ENCODE peak calls at places on chromosomes 12 and 14, in eight cellular contexts. L, U, M, Z, G, F, P and E are unnamed samples.
A peak's percentile ranks its signal among the peaks of the same experiment; 100 is the strongest.

GRCh38 chr12:100724071-100724470 is 70.5 kb upstream of the ANO4 start:
- DNase-seq in G (no peak), Z (no peak), F (no peak), M (no peak), L (no peak), U (peak; percentile 76), P (no peak), E (peak; percentile 22)

GRCh38 chr14:34678306-34678705 is 36.1 kb downstream of the CFL2 start:
- DNase-seq in P (no peak), F (no peak), Z (no peak), L (no peak), G (no peak), U (no peak), M (peak; percentile 81), E (no peak)

GRCh38 chr14:75340921-75341320 is 62.3 kb downstream of the FOS start:
- DNase-seq in P (peak; percentile 16), Z (no peak), G (no peak), F (peak; percentile 14), M (no peak), U (no peak), L (no peak), E (no peak)

GRCh38 chr12:2834581-2835491 is at the start of gene NRIP2:
- DNase-seq in F (no peak), P (peak; percentile 80), L (no peak), U (peak; percentile 55), M (peak; percentile 56), Z (no peak), G (peak; percentile 90), E (peak; percentile 63)

GRCh38 chr12:89346741-89347324 is 5.5 kb downstream of the DUSP6 start:
- DNase-seq in P (no peak), M (peak; percentile 43), L (no peak), G (no peak), F (no peak), U (peak; percentile 43), Z (peak; percentile 45), E (peak; percentile 68)

GRCh38 chr14:51846631-51847488 is 13.6 kb upstream of the GNG2 start:
- DNase-seq in M (no peak), F (peak; percentile 96), G (peak; percentile 35), U (peak; percentile 84), Z (no peak), L (peak; percentile 58), P (peak; percentile 28), E (peak; percentile 93)

GRCh38 chr12:57850924-57851323 is 4.4 kb upstream of the CTDSP2 start:
- DNase-seq in L (no peak), U (peak; percentile 17), F (peak; percentile 36), M (no peak), P (no peak), G (peak; percentile 61), Z (no peak), E (peak; percentile 64)

GRCh38 chr14:39266589-39266870 is 32.8 kb downstream of the MIA2 start:
- DNase-seq in M (peak; percentile 73), P (peak; percentile 88), Z (no peak), G (no peak), F (peak; percentile 74), L (no peak), U (no peak), E (no peak)

GRCh38 chr12:13000616-13000934 is 510 bp upstream of the HEBP1 start:
- DNase-seq in F (no peak), M (peak; percentile 67), U (peak; percentile 79), G (peak; percentile 74), P (no peak), Z (peak; percentile 7), L (no peak), E (peak; percentile 64)

GRCh38 chr12:88559199-88559598 is 21.1 kb downstream of the KITLG start:
- DNase-seq in P (no peak), F (no peak), G (no peak), Z (no peak), U (no peak), M (no peak), L (no peak), E (peak; percentile 15)

GRCh38 chr12:3995276-3995675 is 122.1 kb upstream of the PARP11 start:
- DNase-seq in M (no peak), G (no peak), L (no peak), Z (no peak), P (no peak), U (no peak), F (no peak), E (no peak)

GRCh38 chr12:69570545-69571399 is 14.5 kb upstream of the CCT2 start:
- DNase-seq in F (peak; percentile 75), L (peak; percentile 72), Z (peak; percentile 66), U (peak; percentile 82), P (peak; percentile 80), G (peak; percentile 49), M (peak; percentile 80), E (peak; percentile 87)

GRCh38 chr12:94266390-94266789 is 118.0 kb downstream of the PLXNC1 start:
- DNase-seq in L (no peak), M (peak; percentile 64), G (no peak), U (no peak), F (no peak), P (no peak), Z (no peak), E (no peak)

GRCh38 chr12:125871811-125872594 is 806.8 kb downstream of the AACS start:
- DNase-seq in L (no peak), M (no peak), P (no peak), Z (no peak), U (no peak), F (no peak), G (no peak), E (no peak)

DNA sequence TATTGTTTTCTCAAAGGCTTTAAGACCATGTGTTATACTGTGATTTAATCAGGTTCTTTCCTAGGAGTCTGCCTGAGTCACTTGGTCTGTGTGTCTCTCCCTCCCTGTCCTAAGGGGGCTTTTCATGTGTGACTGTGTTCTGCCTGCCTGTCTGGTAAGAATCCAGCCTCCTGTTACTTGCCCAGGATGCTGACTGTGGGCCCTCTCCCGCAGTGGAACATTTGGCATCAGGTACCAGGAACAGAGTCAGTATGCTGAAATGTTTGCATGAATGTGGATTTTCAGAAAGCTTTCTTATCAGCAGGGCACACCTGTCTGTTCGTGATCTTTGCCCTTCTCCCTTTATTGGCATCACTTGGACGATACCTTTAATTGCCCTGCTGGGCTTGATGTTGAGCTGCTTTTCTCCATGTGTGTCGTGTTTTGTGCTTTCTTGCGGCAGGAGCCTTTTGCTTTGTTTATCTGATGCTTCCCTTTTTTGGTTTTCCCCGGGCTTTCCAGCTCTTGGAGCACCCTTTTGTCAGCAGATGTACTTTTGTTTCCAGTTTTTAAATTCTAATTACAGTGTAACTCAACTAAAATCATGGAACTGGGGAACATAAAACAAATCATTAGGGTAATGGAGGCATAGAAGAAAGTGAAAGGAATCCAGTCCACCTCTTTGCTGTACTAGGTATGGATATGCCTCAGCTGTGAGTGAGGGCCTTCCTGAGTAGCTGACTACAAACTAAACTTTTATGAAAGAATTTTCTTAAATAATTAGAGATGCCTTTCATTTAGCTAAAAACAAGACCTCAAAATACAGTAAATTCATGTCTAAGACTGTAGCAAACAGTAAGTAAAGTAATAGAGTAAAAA is 72.5 kb downstream of the TRAF3 start:
- DNase-seq in Z (no peak), P (peak; percentile 31), F (no peak), G (peak; percentile 73), L (no peak), M (peak; percentile 62), U (no peak), E (no peak)
- TF ChIP-seq EZH2phosphoT487 in Z (no peak), P (no peak), F (no peak), G (no peak), L (no peak), M (no peak), U (no peak), E (no peak)

GRCh38 chr12:66154776-66155175 is 15.0 kb downstream of the TMBIM4 start:
- DNase-seq in G (no peak), F (no peak), M (peak; percentile 59), Z (no peak), L (no peak), P (no peak), U (no peak), E (no peak)
- TF ChIP-seq EZH2phosphoT487 in G (no peak), F (no peak), M (no peak), Z (no peak), L (no peak), P (no peak), U (no peak), E (no peak)

DNA sequence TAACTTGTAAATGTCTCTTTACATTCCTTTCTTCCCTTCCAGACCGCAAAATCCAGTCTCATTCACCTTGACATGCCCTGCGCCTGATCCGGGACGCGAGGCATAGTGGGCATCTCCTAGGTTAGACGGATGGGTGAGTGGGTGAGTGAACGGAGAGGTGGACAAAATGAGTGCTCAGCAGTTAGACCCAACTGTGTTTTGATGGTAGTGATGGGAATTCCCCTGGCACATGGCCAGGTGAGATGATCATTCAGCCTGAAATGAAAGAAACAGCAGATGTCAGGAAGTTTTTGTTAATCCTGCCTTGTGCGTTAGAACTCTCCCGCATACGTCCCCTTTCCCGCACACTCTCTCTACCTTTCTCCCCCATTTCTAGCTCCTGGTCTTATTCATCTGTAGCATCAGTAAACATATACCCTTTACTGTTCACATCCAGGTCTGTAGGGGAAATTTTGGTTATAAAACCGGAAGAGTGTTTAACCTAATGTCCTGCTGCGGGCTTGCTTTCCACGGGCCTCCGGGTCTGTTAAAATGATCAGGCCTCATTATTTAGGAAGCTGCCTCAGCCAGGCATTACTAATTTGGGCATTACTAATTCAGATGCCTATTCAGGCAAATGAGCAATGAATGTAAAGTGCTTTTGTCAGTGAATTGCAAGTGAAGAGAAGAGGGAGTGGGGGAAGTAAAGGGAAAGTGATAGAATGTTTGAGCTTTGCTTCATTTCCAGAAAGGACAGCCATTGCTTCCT is 172.8 kb downstream of the ETV6 start:
- DNase-seq in U (peak; percentile 74), P (no peak), L (peak; percentile 68), G (no peak), M (peak; percentile 53), Z (no peak), F (peak; percentile 42), E (no peak)
- TF ChIP-seq EZH2phosphoT487 in U (no peak), P (no peak), L (no peak), G (no peak), M (no peak), Z (no peak), F (no peak), E (no peak)

GRCh38 chr14:91367173-91368171 is 50.1 kb downstream of the CCDC88C start:
- DNase-seq in U (no peak), M (no peak), P (peak; percentile 34), Z (no peak), G (no peak), F (peak; percentile 94), L (peak; percentile 94), E (no peak)

GRCh38 chr14:91365552-91365951 is 52.1 kb downstream of the CCDC88C start:
- DNase-seq in Z (no peak), G (no peak), L (peak; percentile 4), F (no peak), M (no peak), U (no peak), P (no peak), E (no peak)

GRCh38 chr14:91368681-91369416 is 48.8 kb downstream of the CCDC88C start:
- DNase-seq in L (peak; percentile 66), Z (no peak), F (peak; percentile 59), M (no peak), G (no peak), U (no peak), P (no peak), E (no peak)

GRCh38 chr14:91364524-91365270 is 52.9 kb downstream of the CCDC88C start:
- DNase-seq in L (peak; percentile 10), G (no peak), F (no peak), U (no peak), M (no peak), Z (no peak), P (no peak), E (no peak)

DNA sequence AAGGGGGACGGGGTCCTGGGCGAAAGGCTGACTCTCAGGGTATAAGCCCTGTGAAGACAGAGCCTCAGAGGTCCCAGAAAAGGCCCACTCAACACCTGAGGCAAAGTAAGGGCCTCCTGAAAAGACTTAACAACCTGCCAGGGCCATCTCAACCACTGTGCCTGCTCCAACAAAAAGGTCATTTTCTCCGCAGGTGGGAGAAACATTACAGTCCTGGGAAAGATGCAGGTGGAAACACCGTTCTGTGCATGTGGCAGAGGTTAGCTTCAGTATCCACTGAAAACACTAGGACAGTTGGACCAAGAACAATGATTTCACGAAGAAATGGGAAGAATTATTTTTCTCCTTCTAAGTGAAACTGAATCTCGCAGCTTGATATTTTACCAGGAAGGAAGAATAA is 50.9 kb downstream of the CCDC88C start:
- DNase-seq in U (no peak), L (no peak), G (no peak), P (no peak), M (no peak), F (no peak), Z (no peak), E (no peak)
- TF ChIP-seq EZH2phosphoT487 in U (no peak), L (no peak), G (no peak), P (no peak), M (no peak), F (no peak), Z (no peak), E (no peak)